ENCODE peak calls at places on chromosomes 2 and 18, in six cellular contexts. L, K, F, B, R and A are unnamed samples.

GRCh38 chr2:17790539-17790938 is 25.7 kb upstream of the MSGN1 start:
- DNase-seq in L (no peak), K (no peak), F (no peak), B (no peak), R (no peak), A (no peak)

GRCh38 chr18:44915661-44916060 is 235.0 kb downstream of the SETBP1 start:
- DNase-seq in L (no peak), K (no peak), F (no peak), B (no peak), R (no peak), A (no peak)

GRCh38 chr2:8548065-8548870 is 133.6 kb upstream of the ID2 start:
- DNase-seq in L (no peak), K (no peak), F (no peak), B (no peak), R (peak; percentile 3), A (no peak)

GRCh38 chr2:43086451-43087221 is 139.8 kb downstream of the ZFP36L2 start:
- DNase-seq in L (no peak), K (no peak), F (no peak), B (no peak), R (peak; percentile 47), A (peak; percentile 100)

GRCh38 chr2:17813742-17814458 is 2.4 kb upstream of the MSGN1 start:
- DNase-seq in L (no peak), K (no peak), F (peak; percentile 18), B (no peak), R (no peak), A (no peak)

GRCh38 chr18:22159014-22159413 is 10.4 kb upstream of the GATA6 start:
- DNase-seq in L (no peak), K (no peak), F (no peak), B (no peak), R (no peak), A (no peak)

GRCh38 chr2:182818541-182819308 is 47.7 kb downstream of the FRZB start:
- DNase-seq in L (peak; percentile 60), K (no peak), F (no peak), B (no peak), R (no peak), A (no peak)

GRCh38 chr2:37854676-37855282 is 70.3 kb upstream of the RMDN2 start:
- DNase-seq in L (no peak), K (no peak), F (no peak), B (no peak), R (no peak), A (no peak)

GRCh38 chr18:63971320-63972071 is 1.6 kb downstream of the SERPINB8 start:
- DNase-seq in L (peak; percentile 25), K (no peak), F (no peak), B (no peak), R (no peak), A (no peak)

GRCh38 chr2:17979707-17980106 is 101.2 kb downstream of the KCNS3 start:
- DNase-seq in L (no peak), K (no peak), F (no peak), B (no peak), R (no peak), A (peak; percentile 86)

GRCh38 chr18:50745946-50746345 is 73.9 kb downstream of the MRO start:
- DNase-seq in L (no peak), K (no peak), F (no peak), B (no peak), R (no peak), A (no peak)

GRCh38 chr2:72145658-72146329 is 1.9 kb downstream of the CYP26B1 start:
- DNase-seq in L (no peak), K (no peak), F (no peak), B (no peak), R (no peak), A (no peak)

GRCh38 chr2:26298286-26298637 is 47.7 kb upstream of the SELENOI start:
- DNase-seq in L (no peak), K (no peak), F (peak; percentile 8), B (no peak), R (no peak), A (no peak)

GRCh38 chr2:168633895-168634294 is 168.5 kb upstream of the NOSTRIN start:
- DNase-seq in L (no peak), K (no peak), F (no peak), B (no peak), R (no peak), A (no peak)

GRCh38 chr18:21458322-21458721 is 142.2 kb downstream of the ESCO1 start:
- DNase-seq in L (no peak), K (peak; percentile 34), F (no peak), B (no peak), R (no peak), A (no peak)

GRCh38 chr2:67243919-67244318 is 153.2 kb upstream of the ETAA1 start:
- DNase-seq in L (no peak), K (no peak), F (no peak), B (no peak), R (no peak), A (no peak)

GRCh38 chr2:50401772-50402653 is 629.9 kb downstream of the NRXN1 start:
- DNase-seq in L (peak; percentile 40), K (no peak), F (peak; percentile 33), B (peak; percentile 18), R (peak; percentile 14), A (peak; percentile 52)

GRCh38 chr2:223113161-223113560 is 61.2 kb downstream of the KCNE4 start:
- DNase-seq in L (no peak), K (no peak), F (no peak), B (no peak), R (no peak), A (peak; percentile 12)

GRCh38 chr2:160970052-160970846 is 190.0 kb upstream of the TANK start:
- DNase-seq in L (peak; percentile 50), K (no peak), F (no peak), B (no peak), R (peak; percentile 28), A (peak; percentile 82)

GRCh38 chr2:165198181-165198580 is 5.7 kb downstream of the SCN3A start:
- DNase-seq in L (no peak), K (no peak), F (no peak), B (no peak), R (no peak), A (no peak)

GRCh38 chr2:239156516-239157265 is 244.1 kb downstream of the HDAC4 start:
- DNase-seq in L (no peak), K (peak; percentile 7), F (no peak), B (no peak), R (no peak), A (no peak)

GRCh38 chr18:5895886-5896740 is 791 bp upstream of the TMEM200C start:
- DNase-seq in L (peak; percentile 55), K (peak; percentile 39), F (peak; percentile 6), B (peak; percentile 5), R (no peak), A (peak; percentile 74)

GRCh38 chr2:28449489-28450395 is 46.1 kb upstream of the PLB1 start:
- DNase-seq in L (no peak), K (no peak), F (peak; percentile 87), B (peak; percentile 85), R (no peak), A (peak; percentile 46)

GRCh38 chr2:169141713-169142352 is 72.5 kb downstream of the DHRS9 start:
- DNase-seq in L (peak; percentile 26), K (peak; percentile 30), F (peak; percentile 73), B (peak; percentile 37), R (peak; percentile 68), A (peak; percentile 53)

GRCh38 chr2:217510790-217511291 is 492.0 kb downstream of the TNS1 start:
- DNase-seq in L (peak; percentile 79), K (peak; percentile 23), F (peak; percentile 51), B (peak; percentile 41), R (peak; percentile 26), A (peak; percentile 93)